ENCODE peak calls at places on chromosomes 7 and 10, in five cellular contexts. R, Y, H, Q and A are unnamed samples.

GRCh38 chr10:102984086-102984485 is 66.0 kb downstream of the CNNM2 start:
- DNase-seq in R (no peak), Y (no peak), H (no peak), Q (no peak), A (no peak)

GRCh38 chr10:80535671-80536360 is 1.9 kb upstream of the SH2D4B start:
- DNase-seq in R (peak), Y (peak), H (peak), Q (no peak), A (no peak)

GRCh38 chr7:142739927-142740492 is 9.3 kb upstream of the PRSS1 start:
- DNase-seq in R (no peak), Y (no peak), H (no peak), Q (no peak), A (no peak)

GRCh38 chr10:103554488-103555320 is 61.2 kb downstream of the NEURL1 start:
- DNase-seq in R (no peak), Y (peak), H (peak), Q (peak), A (no peak)

GRCh38 chr10:77463967-77464745 is 173.5 kb downstream of the KCNMA1 start:
- DNase-seq in R (no peak), Y (peak), H (no peak), Q (peak), A (no peak)

GRCh38 chr7:16967174-16967868 is 85.5 kb upstream of the AGR3 start:
- DNase-seq in R (no peak), Y (peak), H (no peak), Q (peak), A (no peak)

GRCh38 chr7:130941322-130942210 is 207.6 kb upstream of the KLF14 start:
- DNase-seq in R (no peak), Y (peak), H (no peak), Q (peak), A (no peak)

GRCh38 chr7:5692112-5692844 is 89.2 kb downstream of the RNF216 start:
- DNase-seq in R (no peak), Y (peak), H (no peak), Q (peak), A (peak)

GRCh38 chr10:75189266-75190096 is 21.1 kb upstream of the VDAC2 start:
- DNase-seq in R (no peak), Y (no peak), H (no peak), Q (no peak), A (no peak)

GRCh38 chr10:66202101-66202500 is 723.7 kb upstream of the LRRTM3 start:
- DNase-seq in R (no peak), Y (no peak), H (no peak), Q (no peak), A (no peak)

GRCh38 chr10:89201345-89202032 is 5.6 kb downstream of the CH25H start:
- DNase-seq in R (no peak), Y (no peak), H (no peak), Q (no peak), A (no peak)

GRCh38 chr10:22931948-22932347 is 4.1 kb downstream of the ARMC3 start:
- DNase-seq in R (no peak), Y (peak), H (no peak), Q (peak), A (no peak)

GRCh38 chr7:1032536-1033181 is 11.7 kb upstream of the GPR146 start:
- DNase-seq in R (no peak), Y (no peak), H (no peak), Q (no peak), A (no peak)

GRCh38 chr7:1028775-1029636 is 15.3 kb upstream of the GPR146 start:
- DNase-seq in R (peak), Y (peak), H (peak), Q (peak), A (peak)

GRCh38 chr7:1029637-1030443 is 14.5 kb upstream of the GPR146 start:
- DNase-seq in R (no peak), Y (no peak), H (no peak), Q (no peak), A (no peak)

GRCh38 chr7:1031716-1032455 is 12.5 kb upstream of the GPR146 start:
- DNase-seq in R (no peak), Y (no peak), H (no peak), Q (no peak), A (no peak)

GRCh38 chr7:1030444-1031070 is 13.8 kb upstream of the GPR146 start:
- DNase-seq in R (no peak), Y (no peak), H (no peak), Q (no peak), A (no peak)
- TF ChIP-seq CTCF in R (no peak), Y (no peak), H (no peak), Q (no peak), A (no peak)

GRCh38 chr7:94251-94801 is 98.0 kb upstream of the FAM20C start:
- DNase-seq in R (no peak), Y (no peak), H (no peak), Q (no peak), A (no peak)

GRCh38 chr7:96861-97260 is 95.5 kb upstream of the FAM20C start:
- DNase-seq in R (no peak), Y (no peak), H (no peak), Q (no peak), A (no peak)

GRCh38 chr7:95863-96260 is 96.5 kb upstream of the FAM20C start:
- DNase-seq in R (no peak), Y (no peak), H (no peak), Q (no peak), A (no peak)

GRCh38 chr7:95180-95862 is 97.0 kb upstream of the FAM20C start:
- DNase-seq in R (no peak), Y (peak), H (no peak), Q (peak), A (no peak)

DNA sequence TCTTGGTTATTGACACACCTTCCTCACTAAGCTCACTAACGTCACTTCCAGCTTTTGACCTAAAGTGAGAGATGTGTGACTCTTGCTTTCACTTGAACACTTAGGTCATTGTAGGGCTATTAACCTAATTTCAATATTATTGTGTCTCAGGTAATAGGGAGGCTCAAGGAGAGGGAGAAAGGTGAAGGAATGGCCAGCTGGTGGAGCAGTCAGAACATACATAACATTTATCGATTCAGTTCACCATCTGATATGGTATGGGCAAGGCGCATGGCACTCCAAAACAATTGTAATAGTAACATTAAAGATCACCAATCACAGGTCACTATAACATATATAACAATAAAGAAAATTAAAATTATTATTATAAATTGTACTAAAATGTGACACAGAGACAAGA is 94.9 kb upstream of the FAM20C start:
- DNase-seq in R (no peak), Y (no peak), H (no peak), Q (no peak), A (no peak)
- TF ChIP-seq CTCF in R (no peak), Y (no peak), H (no peak), Q (no peak), A (no peak)

DNA sequence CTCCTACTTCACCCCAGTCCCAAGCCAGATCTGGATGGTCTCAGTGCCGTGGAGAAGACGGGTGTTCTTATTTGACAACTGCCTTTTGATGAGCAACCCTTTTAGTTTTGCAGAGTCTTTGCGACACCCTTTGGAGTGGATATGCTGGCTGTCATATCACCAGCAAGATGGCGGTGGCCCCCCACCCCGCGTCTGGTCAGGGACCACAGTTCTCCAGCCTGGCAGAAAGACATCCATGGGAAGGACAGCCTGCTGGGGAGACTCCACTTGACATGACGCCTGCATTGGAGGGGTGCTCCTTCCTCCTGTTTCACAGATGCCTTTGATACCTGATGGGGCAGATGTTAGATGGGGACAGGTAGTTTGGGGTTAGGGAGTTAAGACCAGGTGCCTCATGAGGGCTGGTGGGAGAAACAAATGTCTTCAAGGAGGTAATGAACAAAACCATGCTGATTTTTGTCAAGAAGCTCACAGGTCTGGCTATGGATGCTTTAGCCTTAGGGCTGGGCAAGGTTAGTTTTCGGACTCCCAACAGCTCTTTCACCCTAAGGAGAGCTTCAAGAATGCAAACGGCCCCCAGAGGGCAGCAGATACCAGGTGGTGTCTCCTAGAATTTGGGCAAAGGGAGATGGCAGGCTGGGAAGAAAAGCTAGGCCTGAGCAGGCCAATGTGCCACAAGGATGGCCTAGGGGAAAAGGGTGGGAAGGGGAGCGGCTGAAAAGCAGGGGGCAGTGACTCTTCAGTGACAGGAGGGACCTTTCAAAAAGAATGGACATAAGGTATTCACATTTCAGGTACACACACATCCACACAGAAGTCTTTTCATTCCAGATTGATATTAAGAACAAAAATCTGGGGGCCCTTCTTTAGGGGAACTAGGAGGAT is 95.2 kb downstream of the CLEC2L start:
- DNase-seq in R (peak), Y (peak), H (no peak), Q (peak), A (no peak)
- TF ChIP-seq CTCF in R (peak), Y (peak), H (no peak), Q (peak), A (no peak)

GRCh38 chr10:131083915-131084790 is 227.4 kb downstream of the TCERG1L start:
- DNase-seq in R (no peak), Y (no peak), H (no peak), Q (no peak), A (no peak)
- TF ChIP-seq CTCF in R (no peak), Y (no peak), H (no peak), Q (no peak), A (no peak)

DNA sequence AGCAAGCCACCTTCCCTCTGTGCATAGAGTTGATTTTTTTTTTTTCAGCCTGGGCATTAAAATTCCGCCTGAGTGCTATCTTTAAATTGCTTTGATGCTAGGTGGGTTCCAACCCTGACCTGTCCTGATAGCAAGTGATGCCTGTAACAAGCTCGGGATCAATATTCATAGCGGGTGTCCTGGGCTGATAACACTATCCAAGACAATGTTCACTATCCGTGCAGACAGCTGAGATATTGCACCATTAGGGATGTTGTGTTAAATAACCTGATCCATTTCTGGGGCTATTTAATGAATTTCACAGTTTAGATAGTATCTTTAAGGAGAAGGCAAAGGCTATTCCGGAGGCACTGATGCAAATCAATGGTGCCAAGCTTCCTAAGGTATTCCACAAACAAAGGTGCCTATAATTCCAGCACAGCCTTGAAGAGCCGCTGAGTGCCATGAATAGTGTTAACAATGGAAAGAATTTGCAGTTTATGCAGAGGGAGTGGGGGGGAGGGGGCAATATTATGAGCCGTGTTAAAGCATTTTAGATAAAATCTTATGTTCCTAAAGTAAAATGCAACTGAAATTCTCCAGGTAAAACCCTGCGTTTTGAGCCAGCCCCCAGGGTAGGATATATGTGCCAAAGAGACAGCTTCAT is 4.3 kb upstream of the NKX1-2 start:
- DNase-seq in R (no peak), Y (no peak), H (no peak), Q (no peak), A (no peak)
- TF ChIP-seq CTCF in R (no peak), Y (no peak), H (no peak), Q (no peak), A (no peak)

DNA sequence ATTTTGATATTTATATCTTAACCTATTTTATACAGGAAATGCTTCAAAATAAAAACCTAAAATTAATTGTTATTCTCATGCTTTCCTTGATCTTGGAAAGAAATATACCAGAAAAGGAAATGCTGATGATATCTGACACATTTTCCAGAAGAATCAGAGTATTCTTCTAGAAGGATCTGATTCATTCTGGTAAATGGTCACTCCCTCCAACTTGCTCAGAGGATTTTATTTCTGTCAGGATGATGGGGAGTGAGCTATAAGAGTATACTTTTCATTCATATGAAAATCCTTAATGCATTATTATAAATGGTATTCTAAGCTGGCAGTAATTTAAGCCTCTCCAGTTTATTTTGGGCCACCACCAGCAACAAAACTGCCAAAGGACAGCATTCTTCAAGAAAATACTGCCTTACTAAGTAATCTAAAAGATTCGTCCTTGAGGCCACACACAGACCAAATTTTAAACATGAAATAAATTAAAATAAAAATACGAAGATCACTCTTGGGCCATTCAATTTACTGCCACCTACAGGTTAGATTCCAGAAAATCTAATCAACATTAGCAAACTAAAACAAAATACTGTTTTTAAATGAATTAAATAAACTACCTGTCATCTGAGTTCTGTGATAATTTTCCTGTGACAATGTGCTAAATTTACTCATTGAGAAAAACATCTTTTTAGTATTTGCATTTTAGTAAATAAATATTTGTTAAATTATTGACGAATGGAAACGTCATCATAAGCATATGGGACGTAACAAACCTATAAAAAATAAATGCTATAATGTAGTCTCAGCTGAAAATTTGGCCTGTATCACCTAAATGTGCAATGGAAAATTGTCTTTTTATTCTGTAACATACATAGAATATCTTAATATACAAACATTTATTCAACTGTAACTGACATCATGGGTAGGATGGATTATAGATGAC is 71.9 kb downstream of the ITGB8 start:
- DNase-seq in R (no peak), Y (peak), H (no peak), Q (no peak), A (no peak)
- TF ChIP-seq CTCF in R (peak), Y (peak), H (no peak), Q (peak), A (no peak)

GRCh38 chr10:52479567-52479966 is 165.5 kb downstream of the DKK1 start:
- DNase-seq in R (no peak), Y (no peak), H (no peak), Q (no peak), A (no peak)

GRCh38 chr10:52486840-52487611 is 172.9 kb downstream of the DKK1 start:
- DNase-seq in R (no peak), Y (peak), H (no peak), Q (peak), A (no peak)

GRCh38 chr10:52484426-52485065 is 170.5 kb downstream of the DKK1 start:
- DNase-seq in R (no peak), Y (no peak), H (no peak), Q (no peak), A (no peak)

GRCh38 chr10:52485486-52485885 is 171.4 kb downstream of the DKK1 start:
- DNase-seq in R (no peak), Y (no peak), H (no peak), Q (no peak), A (no peak)

GRCh38 chr10:52483587-52483986 is 169.5 kb downstream of the DKK1 start:
- DNase-seq in R (no peak), Y (no peak), H (no peak), Q (no peak), A (no peak)
- TF ChIP-seq CTCF in R (no peak), Y (no peak), H (no peak), Q (no peak), A (no peak)

GRCh38 chr7:148657929-148658328 is 40.8 kb upstream of the CUL1 start:
- DNase-seq in R (no peak), Y (no peak), H (no peak), Q (no peak), A (no peak)

GRCh38 chr7:148650232-148650858 is 48.4 kb upstream of the CUL1 start:
- DNase-seq in R (no peak), Y (peak), H (no peak), Q (peak), A (no peak)

DNA sequence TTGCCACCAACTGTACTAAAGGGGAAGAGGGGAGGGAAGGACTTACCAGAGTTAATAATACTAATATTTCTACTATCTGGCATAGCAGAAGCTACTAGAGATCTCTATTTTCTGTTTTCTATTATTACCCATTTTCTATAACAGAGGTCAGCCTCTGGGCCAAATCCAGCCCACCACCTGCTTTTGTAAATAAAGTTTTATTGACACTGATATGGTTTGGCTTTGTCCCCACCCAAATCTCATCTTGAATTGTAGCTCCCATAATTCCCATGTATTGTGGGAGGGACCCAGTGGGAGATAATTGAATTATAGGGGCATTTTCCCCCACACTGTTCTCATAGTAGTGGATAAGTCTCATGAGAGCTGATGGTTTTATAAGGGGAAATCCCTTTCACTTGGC is 45.9 kb upstream of the CUL1 start:
- DNase-seq in R (no peak), Y (no peak), H (no peak), Q (no peak), A (no peak)
- TF ChIP-seq CTCF in R (no peak), Y (no peak), H (no peak), Q (no peak), A (no peak)

GRCh38 chr10:21531164-21531563 is 2.9 kb upstream of the MLLT10 start:
- DNase-seq in R (no peak), Y (peak), H (no peak), Q (peak), A (no peak)

GRCh38 chr10:21534611-21535493 is 820 bp downstream of the MLLT10 start:
- DNase-seq in R (peak), Y (peak), H (peak), Q (peak), A (no peak)

GRCh38 chr10:21535494-21535818 is 1.4 kb downstream of the MLLT10 start:
- DNase-seq in R (no peak), Y (no peak), H (no peak), Q (peak), A (no peak)

GRCh38 chr10:21532694-21533576 is 1.1 kb upstream of the MLLT10 start:
- DNase-seq in R (no peak), Y (no peak), H (no peak), Q (peak), A (no peak)

GRCh38 chr10:21533577-21534475 is at the start of gene MLLT10:
- DNase-seq in R (peak), Y (peak), H (peak), Q (peak), A (peak)
- TF ChIP-seq CTCF in R (no peak), Y (peak), H (no peak), Q (peak), A (no peak)

GRCh38 chr7:78607099-78607498 is 808.5 kb downstream of the PHTF2 start:
- DNase-seq in R (no peak), Y (no peak), H (no peak), Q (no peak), A (no peak)
- TF ChIP-seq CTCF in R (peak), Y (no peak), H (no peak), Q (peak), A (no peak)